ENCODE peak calls at places on chromosomes 3 and 15, in nine cellular contexts. G is upper lobe of right lung, W is mucosa of descending colon, B is B cell, E is AG04450, O is cardiac muscle cell, J is body of pancreas, Q is WTC11, X is cardiac fibroblast. K is an unnamed sample.

GRCh38 chr3:70771426-70772147 is 459.1 kb upstream of the MDFIC2 start:
- DNase-seq in O (no peak), Q (no peak), W (no peak), G (no peak), B (no peak), E (no peak), J (no peak), X (peak), K (no peak)

GRCh38 chr3:51024765-51025681 is 350.3 kb downstream of the DOCK3 start:
- DNase-seq in G (no peak), X (no peak), Q (no peak), E (no peak), O (peak), W (peak), B (no peak), J (peak), K (no peak)

GRCh38 chr3:142981108-142981507 is 17.6 kb upstream of the PAQR9 start:
- DNase-seq in Q (no peak), W (no peak), J (no peak), O (peak), B (no peak), X (peak), G (no peak), E (no peak), K (no peak)

GRCh38 chr15:57354436-57355123 is 21.7 kb upstream of the CGNL1 start:
- DNase-seq in W (no peak), B (no peak), G (no peak), E (no peak), J (no peak), O (no peak), Q (no peak), X (no peak), K (no peak)

GRCh38 chr15:63942486-63943365 is 103.6 kb downstream of the DAPK2 start:
- DNase-seq in W (no peak), X (no peak), E (no peak), O (no peak), B (no peak), G (no peak), Q (peak), J (no peak), K (peak)

GRCh38 chr3:62134061-62134496 is 239.3 kb downstream of the FEZF2 start:
- DNase-seq in B (no peak), E (no peak), Q (no peak), G (no peak), W (peak), X (peak), O (peak), J (no peak), K (no peak)

GRCh38 chr3:111998661-111999641 is at the start of gene TAGLN3:
- DNase-seq in B (peak), G (no peak), E (no peak), J (peak), Q (peak), O (peak), X (no peak), W (no peak), K (no peak)

GRCh38 chr3:81279481-81280273 is 481.8 kb downstream of the GBE1 start:
- DNase-seq in X (peak), E (no peak), W (no peak), Q (no peak), G (no peak), J (no peak), B (no peak), O (no peak), K (no peak)

GRCh38 chr15:49693491-49693890 is 72.6 kb downstream of the DTWD1 start:
- DNase-seq in J (no peak), G (no peak), W (no peak), E (no peak), X (peak), Q (no peak), B (no peak), O (no peak), K (no peak)

GRCh38 chr15:71736286-71736947 is 73.9 kb upstream of the NR2E3 start:
- DNase-seq in G (no peak), W (no peak), O (no peak), X (no peak), B (no peak), Q (no peak), J (no peak), E (no peak), K (no peak)

GRCh38 chr3:197406266-197406665 is 107.9 kb upstream of the DLG1 start:
- DNase-seq in X (peak), E (no peak), J (peak), B (no peak), Q (no peak), O (no peak), W (no peak), G (peak), K (no peak)

GRCh38 chr3:157475921-157476395 is 27.3 kb downstream of the VEPH1 start:
- DNase-seq in X (peak), E (peak), O (no peak), W (no peak), J (no peak), B (peak), Q (no peak), G (no peak), K (no peak)

GRCh38 chr15:36797128-36797527 is 217.7 kb downstream of the CDIN1 start:
- DNase-seq in O (no peak), Q (no peak), J (peak), E (no peak), X (no peak), G (no peak), W (no peak), B (no peak), K (no peak)

GRCh38 chr3:187669675-187670504 is at the start of gene SST:
- DNase-seq in W (no peak), O (peak), X (peak), B (no peak), E (no peak), J (peak), G (peak), Q (peak), K (no peak)

GRCh38 chr15:76460871-76461270 is 124.3 kb downstream of the ISL2 start:
- DNase-seq in B (no peak), Q (no peak), G (no peak), X (peak), J (no peak), E (peak), W (no peak), O (no peak), K (no peak)

GRCh38 chr15:56411122-56411749 is 46.0 kb downstream of the TEX9 start:
- DNase-seq in X (peak), G (no peak), O (no peak), W (no peak), J (no peak), Q (no peak), E (no peak), B (no peak), K (no peak)

GRCh38 chr3:197006860-197007259 is 22.8 kb downstream of the MELTF start:
- DNase-seq in X (no peak), B (no peak), W (no peak), O (no peak), E (no peak), Q (no peak), J (no peak), G (no peak), K (no peak)

GRCh38 chr3:157067114-157067513 is 92.8 kb downstream of the CCNL1 start:
- DNase-seq in J (no peak), G (no peak), X (no peak), Q (no peak), W (no peak), B (no peak), E (no peak), O (no peak), K (no peak)

GRCh38 chr15:87850916-87851315 is 405.6 kb downstream of the NTRK3 start:
- DNase-seq in B (no peak), G (no peak), W (no peak), E (no peak), O (no peak), J (no peak), X (no peak), Q (no peak), K (no peak)

GRCh38 chr15:27328616-27329015 is 357.6 kb downstream of the GABRG3 start:
- DNase-seq in X (no peak), O (no peak), W (no peak), E (no peak), J (no peak), G (no peak), B (no peak), Q (no peak), K (no peak)

GRCh38 chr3:50433954-50434353 is 69.5 kb downstream of the CACNA2D2 start:
- DNase-seq in X (no peak), O (no peak), W (no peak), E (no peak), Q (no peak), B (no peak), J (no peak), G (peak), K (no peak)

GRCh38 chr3:63886843-63887242 is 23.2 kb downstream of the ATXN7 start:
- DNase-seq in O (no peak), J (no peak), B (no peak), Q (no peak), X (peak), E (no peak), W (no peak), G (no peak), K (no peak)

GRCh38 chr3:126304291-126304690 is 52.9 kb downstream of the KLF15 start:
- DNase-seq in W (no peak), J (no peak), E (no peak), O (no peak), X (no peak), G (no peak), B (no peak), Q (no peak), K (no peak)

GRCh38 chr3:115996420-115997108 is 373.3 kb downstream of the GAP43 start:
- DNase-seq in O (no peak), X (peak), E (no peak), B (no peak), G (no peak), W (no peak), J (no peak), Q (no peak), K (no peak)

GRCh38 chr3:128554100-128554464 is 61.1 kb upstream of the GATA2 start:
- DNase-seq in O (no peak), J (no peak), B (no peak), W (no peak), E (no peak), X (peak), G (peak), Q (no peak), K (no peak)

GRCh38 chr3:10357592-10358308 is 36.8 kb upstream of the SEC13 start:
- DNase-seq in O (no peak), J (no peak), X (peak), Q (no peak), W (no peak), E (peak), B (peak), G (no peak), K (no peak)

GRCh38 chr15:64642875-64643274 is 132.5 kb downstream of the RBPMS2 start:
- DNase-seq in G (no peak), X (no peak), Q (no peak), O (no peak), J (no peak), E (no peak), B (no peak), W (no peak), K (no peak)

GRCh38 chr15:74251187-74251811 is 15.2 kb downstream of the CCDC33 start:
- DNase-seq in G (no peak), O (no peak), B (no peak), W (no peak), J (peak), X (no peak), Q (no peak), E (no peak), K (no peak)

GRCh38 chr3:106176734-106177133 is 307.9 kb upstream of the CBLB start:
- DNase-seq in Q (no peak), G (no peak), B (peak), W (no peak), E (no peak), X (peak), O (no peak), J (no peak), K (peak)

GRCh38 chr3:1196997-1197396 is 104.2 kb downstream of the CNTN6 start:
- DNase-seq in W (no peak), G (no peak), E (no peak), Q (no peak), J (no peak), O (no peak), X (no peak), B (no peak), K (no peak)

GRCh38 chr15:72155021-72155621 is 36.9 kb downstream of the SENP8 start:
- DNase-seq in B (no peak), G (peak), J (peak), Q (no peak), E (no peak), O (peak), X (no peak), W (peak), K (no peak)

GRCh38 chr3:107752202-107752990 is 229.6 kb downstream of the BBX start:
- DNase-seq in O (peak), X (peak), G (no peak), W (no peak), B (no peak), E (no peak), Q (peak), J (peak), K (no peak)

DNA sequence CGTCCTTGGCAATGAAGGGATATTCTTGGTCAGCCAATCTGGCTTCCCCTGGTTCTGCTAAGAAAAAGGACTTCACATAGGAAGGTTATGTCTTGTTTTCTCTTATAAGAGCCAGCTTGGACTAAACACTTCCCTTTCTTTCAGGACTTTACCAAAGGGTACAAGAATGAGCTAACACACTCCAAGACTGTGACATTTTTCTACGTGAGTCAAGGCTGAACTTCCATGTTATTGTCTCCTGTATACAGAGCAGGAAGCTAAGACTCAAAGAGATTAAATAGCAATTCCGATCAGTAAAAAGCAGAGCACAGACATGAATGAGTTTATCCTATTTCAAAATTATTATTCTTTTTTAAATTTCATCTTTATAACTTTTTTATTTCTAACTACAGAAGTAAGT is 63.3 kb upstream of the STT3B start:
- DNase-seq in Q (no peak), G (no peak), J (no peak), B (no peak), E (no peak), X (no peak), W (no peak), O (no peak), K (no peak)
- TF ChIP-seq CTCF in Q (no peak), G (no peak), J (no peak), B (no peak), E (no peak), X (no peak), W (no peak), O (no peak), K (no peak)

GRCh38 chr3:65907232-65908130 is 131.2 kb downstream of the MAGI1 start:
- DNase-seq in E (no peak), J (no peak), G (no peak), W (no peak), O (peak), Q (no peak), B (no peak), X (no peak), K (no peak)
- TF ChIP-seq CTCF in E (no peak), J (no peak), G (no peak), W (no peak), O (no peak), Q (no peak), B (no peak), X (no peak), K (no peak)

GRCh38 chr15:101647251-101647650 is 4.9 kb downstream of the TM2D3 start:
- DNase-seq in O (no peak), B (no peak), X (no peak), G (no peak), Q (no peak), J (no peak), W (no peak), E (no peak), K (no peak)
- TF ChIP-seq CTCF in O (no peak), B (no peak), X (no peak), G (no peak), Q (no peak), J (no peak), W (no peak), E (no peak), K (no peak)

GRCh38 chr15:31467361-31467760 is 140.7 kb downstream of the KLF13 start:
- DNase-seq in Q (no peak), B (no peak), X (no peak), W (no peak), E (no peak), G (no peak), J (no peak), O (no peak), K (no peak)

GRCh38 chr15:31469801-31470545 is 143.3 kb downstream of the KLF13 start:
- DNase-seq in J (no peak), O (no peak), G (no peak), E (no peak), B (no peak), Q (no peak), X (no peak), W (no peak), K (no peak)

GRCh38 chr15:31470756-31471155 is 144.1 kb downstream of the KLF13 start:
- DNase-seq in E (no peak), G (no peak), O (no peak), J (no peak), W (no peak), X (no peak), Q (no peak), B (no peak), K (no peak)

GRCh38 chr15:31471731-31472430 is 145.2 kb downstream of the KLF13 start:
- DNase-seq in B (no peak), J (no peak), X (peak), G (no peak), O (no peak), Q (no peak), E (peak), W (no peak), K (no peak)

DNA sequence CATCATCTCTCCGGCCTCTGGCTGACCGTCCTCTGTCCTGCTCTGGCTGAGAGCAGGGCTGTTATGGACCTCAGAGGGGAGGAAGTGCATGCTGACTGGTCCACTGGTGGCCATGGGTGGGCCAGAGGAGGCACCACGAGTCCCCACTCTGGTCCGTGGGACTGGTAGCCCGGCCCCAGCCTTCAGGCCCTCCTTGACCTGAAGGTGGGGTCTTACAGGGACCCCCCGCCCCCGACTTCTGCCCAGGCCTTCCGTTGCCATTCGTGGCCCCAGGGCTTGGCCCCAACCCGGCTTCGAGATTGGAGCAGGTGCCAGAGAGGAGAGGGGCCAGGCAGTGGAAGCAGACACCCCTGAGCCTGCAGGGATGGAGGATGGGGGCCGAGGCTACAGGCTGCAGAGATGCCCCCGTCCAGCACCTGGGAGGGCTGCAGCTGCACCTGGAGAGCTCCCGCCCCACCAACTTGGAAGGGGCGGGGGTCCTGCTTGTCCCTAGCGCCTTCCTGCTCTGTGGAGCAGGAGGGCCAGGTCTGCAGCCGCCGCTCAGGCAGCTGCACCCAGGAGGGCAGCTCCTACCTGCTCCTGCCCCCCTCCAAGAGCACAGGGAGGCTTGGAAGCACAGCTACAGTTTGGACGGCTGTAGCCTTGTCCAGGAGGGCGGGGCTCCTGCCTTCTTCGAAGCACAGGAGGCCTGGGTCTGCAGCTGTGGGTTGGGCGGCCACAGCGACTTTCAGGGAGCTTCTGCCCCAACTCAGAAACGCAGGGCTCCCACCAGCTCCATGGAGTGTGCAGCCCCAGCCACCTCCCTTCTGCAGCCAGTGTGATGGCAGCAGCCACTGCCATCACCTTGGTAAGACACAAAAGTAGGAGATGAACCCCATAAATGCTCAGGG is 142.5 kb downstream of the KLF13 start:
- DNase-seq in E (no peak), J (no peak), O (no peak), B (no peak), Q (no peak), X (no peak), G (no peak), W (no peak), K (no peak)
- TF ChIP-seq CTCF in E (no peak), J (no peak), O (no peak), B (no peak), Q (no peak), X (no peak), G (no peak), W (no peak), K (no peak)

GRCh38 chr3:59326246-59327024 is 276.6 kb upstream of the CFAP20DC start:
- DNase-seq in G (no peak), X (peak), E (no peak), J (no peak), W (no peak), O (no peak), B (no peak), Q (peak), K (no peak)
- TF ChIP-seq CTCF in G (peak), X (peak), E (peak), J (no peak), W (no peak), O (no peak), B (peak), Q (peak), K (peak)

K was measured in GM06990.